ENCODE peak calls at places on chromosomes 3 and 15, in ten cellular contexts. One of them, this sample, is unnamed. For H3K4me1, the result is how much of the 10 kb centered on the place peaks cover.

GRCh38 chr15:80455668-80456442 is 51.7 kb downstream of the ARNT2 start:
- DNase-seq in H1: no peak
- DNase-seq in transverse colon: peak
- DNase-seq in sigmoid colon: peak
- DNase-seq in ovary: peak
- DNase-seq in HepG2: peak
- DNase-seq in esophagus muscularis mucosa: no peak
- DNase-seq in SK-N-SH: peak
- DNase-seq in GM12878: peak
- DNase-seq in A549: peak
- DNase-seq in this sample: peak

GRCh38 chr3:73427018-73427750 is 197.6 kb downstream of the PDZRN3 start:
- DNase-seq in ovary: no peak
- DNase-seq in transverse colon: no peak
- DNase-seq in HepG2: no peak
- DNase-seq in H1: no peak
- DNase-seq in SK-N-SH: no peak
- DNase-seq in GM12878: no peak
- DNase-seq in sigmoid colon: no peak
- DNase-seq in esophagus muscularis mucosa: no peak
- DNase-seq in A549: no peak
- DNase-seq in this sample: no peak

GRCh38 chr15:56149071-56149470 is 94.6 kb downstream of the RFX7 start:
- DNase-seq in transverse colon: no peak
- DNase-seq in GM12878: no peak
- DNase-seq in HepG2: no peak
- DNase-seq in SK-N-SH: no peak
- DNase-seq in A549: no peak
- DNase-seq in sigmoid colon: no peak
- DNase-seq in ovary: no peak
- DNase-seq in H1: no peak
- DNase-seq in esophagus muscularis mucosa: no peak
- DNase-seq in this sample: no peak

GRCh38 chr3:104763007-104763406 is 603.7 kb upstream of the ALCAM start:
- DNase-seq in GM12878: no peak
- DNase-seq in sigmoid colon: no peak
- DNase-seq in SK-N-SH: no peak
- DNase-seq in HepG2: no peak
- DNase-seq in transverse colon: no peak
- DNase-seq in ovary: no peak
- DNase-seq in esophagus muscularis mucosa: no peak
- DNase-seq in H1: no peak
- DNase-seq in A549: no peak
- DNase-seq in this sample: no peak

GRCh38 chr3:155890671-155891190 is 20.3 kb downstream of the GMPS start:
- DNase-seq in SK-N-SH: peak
- DNase-seq in sigmoid colon: no peak
- DNase-seq in esophagus muscularis mucosa: no peak
- DNase-seq in HepG2: peak
- DNase-seq in H1: no peak
- DNase-seq in ovary: no peak
- DNase-seq in transverse colon: no peak
- DNase-seq in A549: peak
- DNase-seq in GM12878: no peak
- DNase-seq in this sample: no peak

GRCh38 chr3:94481499-94481898 is 418.6 kb downstream of the NSUN3 start:
- DNase-seq in ovary: no peak
- DNase-seq in SK-N-SH: no peak
- DNase-seq in A549: no peak
- DNase-seq in HepG2: no peak
- DNase-seq in transverse colon: no peak
- DNase-seq in sigmoid colon: no peak
- DNase-seq in GM12878: no peak
- DNase-seq in esophagus muscularis mucosa: no peak
- DNase-seq in H1: no peak
- DNase-seq in this sample: no peak

GRCh38 chr3:48267782-48268181 is 26.9 kb downstream of the ZNF589 start:
- DNase-seq in A549: no peak
- DNase-seq in HepG2: no peak
- DNase-seq in H1: no peak
- DNase-seq in transverse colon: peak
- DNase-seq in SK-N-SH: no peak
- DNase-seq in esophagus muscularis mucosa: no peak
- DNase-seq in sigmoid colon: no peak
- DNase-seq in GM12878: no peak
- DNase-seq in ovary: no peak
- DNase-seq in this sample: no peak

GRCh38 chr15:42911058-42911592 is 9.5 kb downstream of the TTBK2 start:
- DNase-seq in ovary: no peak
- DNase-seq in esophagus muscularis mucosa: no peak
- DNase-seq in HepG2: no peak
- DNase-seq in transverse colon: no peak
- DNase-seq in SK-N-SH: no peak
- DNase-seq in A549: no peak
- DNase-seq in GM12878: no peak
- DNase-seq in H1: no peak
- DNase-seq in sigmoid colon: no peak
- DNase-seq in this sample: no peak

GRCh38 chr3:35498506-35499210 is 140.7 kb upstream of the ARPP21 start:
- DNase-seq in transverse colon: no peak
- DNase-seq in sigmoid colon: no peak
- DNase-seq in A549: no peak
- DNase-seq in HepG2: no peak
- DNase-seq in esophagus muscularis mucosa: no peak
- DNase-seq in H1: no peak
- DNase-seq in GM12878: no peak
- DNase-seq in SK-N-SH: no peak
- DNase-seq in ovary: no peak
- DNase-seq in this sample: no peak

GRCh38 chr3:71564361-71564760 is 19.2 kb downstream of the FOXP1 start:
- DNase-seq in H1: no peak
- DNase-seq in transverse colon: no peak
- DNase-seq in esophagus muscularis mucosa: no peak
- DNase-seq in SK-N-SH: no peak
- DNase-seq in HepG2: no peak
- DNase-seq in A549: no peak
- DNase-seq in sigmoid colon: no peak
- DNase-seq in GM12878: no peak
- DNase-seq in ovary: no peak
- DNase-seq in this sample: no peak

GRCh38 chr3:125651246-125651645 is 55.9 kb upstream of the OSBPL11 start:
- DNase-seq in GM12878: no peak
- DNase-seq in A549: peak
- DNase-seq in esophagus muscularis mucosa: no peak
- DNase-seq in ovary: no peak
- DNase-seq in sigmoid colon: no peak
- DNase-seq in HepG2: no peak
- DNase-seq in SK-N-SH: no peak
- DNase-seq in transverse colon: no peak
- DNase-seq in H1: no peak
- DNase-seq in this sample: no peak

DNA sequence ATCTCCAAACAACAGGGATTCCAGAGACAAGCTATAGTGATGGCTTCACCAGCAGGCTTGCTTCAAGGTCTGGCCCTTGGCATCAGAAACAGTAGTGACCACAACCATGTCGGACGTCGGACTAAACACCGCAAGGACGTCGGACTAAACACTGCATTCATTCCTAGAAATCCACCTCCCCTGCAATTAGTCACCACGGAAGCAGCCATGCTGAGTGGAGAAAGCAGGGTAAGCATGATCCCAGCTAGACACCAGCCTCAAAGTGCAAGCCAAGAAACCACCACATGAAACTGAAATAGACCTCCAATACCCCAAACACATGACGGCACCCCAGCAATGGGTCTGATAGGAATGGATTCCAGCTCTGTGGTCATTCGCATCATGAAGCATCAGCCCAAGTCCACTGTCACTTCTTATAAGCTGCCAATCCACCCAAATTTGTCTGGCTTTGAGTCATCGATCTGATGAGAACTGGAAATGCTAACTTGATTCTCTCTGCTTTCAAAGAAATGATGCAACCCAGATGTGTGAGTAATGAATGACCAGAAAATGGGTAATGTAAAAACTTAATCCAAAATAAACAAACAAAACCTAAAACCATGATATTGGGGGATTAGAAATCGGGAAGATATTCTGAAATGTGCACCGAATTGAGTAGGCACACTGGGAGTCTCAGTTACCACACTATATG is 348.3 kb upstream of the TMCO5A start:
- DNase-seq in H1: no peak
- DNase-seq in esophagus muscularis mucosa: no peak
- DNase-seq in ovary: no peak
- DNase-seq in HepG2: no peak
- DNase-seq in GM12878: no peak
- DNase-seq in transverse colon: no peak
- DNase-seq in sigmoid colon: no peak
- DNase-seq in A549: no peak
- DNase-seq in SK-N-SH: no peak
- DNase-seq in this sample: no peak
- H3K4me1 ChIP-seq in H1: under half
- H3K4me1 ChIP-seq in esophagus muscularis mucosa: under half
- H3K4me1 ChIP-seq in ovary: under half
- H3K4me1 ChIP-seq in HepG2: under half
- H3K4me1 ChIP-seq in GM12878: under half
- H3K4me1 ChIP-seq in transverse colon: under half
- H3K4me1 ChIP-seq in sigmoid colon: under half
- H3K4me1 ChIP-seq in A549: under half
- H3K4me1 ChIP-seq in SK-N-SH: under half
- H3K4me1 ChIP-seq in this sample: under half

GRCh38 chr3:59425371-59425770 is 375.5 kb upstream of the CFAP20DC start:
- DNase-seq in SK-N-SH: no peak
- DNase-seq in sigmoid colon: no peak
- DNase-seq in HepG2: peak
- DNase-seq in A549: peak
- DNase-seq in H1: no peak
- DNase-seq in transverse colon: no peak
- DNase-seq in GM12878: no peak
- DNase-seq in esophagus muscularis mucosa: no peak
- DNase-seq in ovary: no peak
- DNase-seq in this sample: no peak

GRCh38 chr3:59423707-59424106 is 373.9 kb upstream of the CFAP20DC start:
- DNase-seq in ovary: no peak
- DNase-seq in transverse colon: no peak
- DNase-seq in GM12878: no peak
- DNase-seq in sigmoid colon: no peak
- DNase-seq in H1: no peak
- DNase-seq in A549: no peak
- DNase-seq in SK-N-SH: no peak
- DNase-seq in esophagus muscularis mucosa: no peak
- DNase-seq in HepG2: no peak
- DNase-seq in this sample: no peak

GRCh38 chr3:59424268-59425010 is 374.6 kb upstream of the CFAP20DC start:
- DNase-seq in ovary: no peak
- DNase-seq in H1: no peak
- DNase-seq in transverse colon: no peak
- DNase-seq in GM12878: no peak
- DNase-seq in esophagus muscularis mucosa: no peak
- DNase-seq in HepG2: no peak
- DNase-seq in A549: no peak
- DNase-seq in SK-N-SH: no peak
- DNase-seq in sigmoid colon: no peak
- DNase-seq in this sample: no peak

GRCh38 chr3:59418836-59419235 is 369.0 kb upstream of the CFAP20DC start:
- DNase-seq in sigmoid colon: no peak
- DNase-seq in transverse colon: no peak
- DNase-seq in ovary: no peak
- DNase-seq in GM12878: no peak
- DNase-seq in SK-N-SH: no peak
- DNase-seq in A549: no peak
- DNase-seq in HepG2: no peak
- DNase-seq in esophagus muscularis mucosa: no peak
- DNase-seq in H1: no peak
- DNase-seq in this sample: no peak

GRCh38 chr3:59422312-59422711 is 372.5 kb upstream of the CFAP20DC start:
- DNase-seq in SK-N-SH: no peak
- DNase-seq in ovary: no peak
- DNase-seq in GM12878: no peak
- DNase-seq in A549: no peak
- DNase-seq in transverse colon: no peak
- DNase-seq in H1: no peak
- DNase-seq in esophagus muscularis mucosa: no peak
- DNase-seq in sigmoid colon: no peak
- DNase-seq in HepG2: no peak
- DNase-seq in this sample: no peak
- TF ChIP-seq EP300 in SK-N-SH: no peak
- TF ChIP-seq EP300 in ovary: no peak
- TF ChIP-seq EP300 in GM12878: no peak
- TF ChIP-seq EP300 in A549: no peak
- TF ChIP-seq EP300 in transverse colon: no peak
- TF ChIP-seq EP300 in H1: no peak
- TF ChIP-seq EP300 in esophagus muscularis mucosa: no peak
- TF ChIP-seq EP300 in sigmoid colon: no peak
- TF ChIP-seq EP300 in HepG2: no peak
- TF ChIP-seq EP300 in this sample: no peak

GRCh38 chr3:185818267-185818875 is 6.5 kb downstream of the IGF2BP2 start:
- DNase-seq in A549: no peak
- DNase-seq in esophagus muscularis mucosa: no peak
- DNase-seq in H1: no peak
- DNase-seq in GM12878: no peak
- DNase-seq in SK-N-SH: no peak
- DNase-seq in sigmoid colon: no peak
- DNase-seq in HepG2: no peak
- DNase-seq in transverse colon: no peak
- DNase-seq in ovary: no peak
- DNase-seq in this sample: no peak
- H3K4me1 ChIP-seq in A549: half or more
- H3K4me1 ChIP-seq in esophagus muscularis mucosa: under half
- H3K4me1 ChIP-seq in H1: under half
- H3K4me1 ChIP-seq in GM12878: under half
- H3K4me1 ChIP-seq in SK-N-SH: half or more
- H3K4me1 ChIP-seq in sigmoid colon: under half
- H3K4me1 ChIP-seq in HepG2: half or more
- H3K4me1 ChIP-seq in transverse colon: under half
- H3K4me1 ChIP-seq in ovary: under half
- H3K4me1 ChIP-seq in this sample: under half

DNA sequence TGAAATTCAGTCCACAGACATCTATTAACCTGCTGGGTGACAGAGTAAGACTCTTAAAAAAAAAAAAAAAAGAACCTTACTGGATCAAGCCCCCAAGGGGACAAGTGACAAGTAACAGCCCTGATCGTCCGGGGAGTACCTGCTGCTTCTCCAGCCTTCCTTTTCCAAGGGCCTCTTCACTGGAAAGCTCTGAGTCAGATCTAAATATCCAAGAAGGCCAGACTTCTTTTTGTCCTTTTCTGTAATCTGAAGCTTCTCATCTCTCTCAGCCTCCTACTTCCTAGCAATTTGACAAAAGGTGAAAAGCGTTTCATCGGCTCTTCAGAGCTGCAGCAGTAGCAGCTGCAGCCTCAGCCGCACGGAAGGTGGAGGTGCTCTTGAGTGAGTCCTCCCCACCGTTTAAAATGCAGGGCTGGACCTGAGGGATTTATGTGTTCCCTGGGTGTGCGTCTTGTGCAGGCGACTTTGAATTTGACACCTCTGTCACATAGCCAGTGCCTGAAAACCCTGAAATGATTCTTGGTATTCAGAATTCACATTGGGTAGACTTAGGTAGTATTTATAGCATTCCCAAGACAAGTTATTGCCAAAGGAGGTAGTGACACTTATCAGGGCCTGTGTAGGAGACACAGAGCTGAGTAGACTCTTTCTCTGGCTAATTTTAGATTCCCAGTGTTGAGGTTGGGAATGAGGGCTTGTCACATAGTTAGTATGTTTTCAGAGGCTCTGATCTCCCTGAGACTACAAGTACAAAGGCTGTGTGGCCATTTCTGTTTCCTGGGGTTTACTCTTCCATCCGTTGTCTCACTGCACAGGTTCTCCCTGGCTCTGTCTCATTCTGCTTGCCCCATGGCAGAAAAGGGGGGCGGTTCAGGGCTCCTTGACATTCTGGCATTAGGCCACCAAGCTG is 291.2 kb upstream of the C2CD4B start:
- DNase-seq in ovary: no peak
- DNase-seq in SK-N-SH: no peak
- DNase-seq in esophagus muscularis mucosa: no peak
- DNase-seq in GM12878: no peak
- DNase-seq in transverse colon: no peak
- DNase-seq in H1: no peak
- DNase-seq in sigmoid colon: peak
- DNase-seq in A549: no peak
- DNase-seq in HepG2: no peak
- DNase-seq in this sample: no peak
- TF ChIP-seq EP300 in ovary: no peak
- TF ChIP-seq EP300 in SK-N-SH: no peak
- TF ChIP-seq EP300 in esophagus muscularis mucosa: no peak
- TF ChIP-seq EP300 in GM12878: no peak
- TF ChIP-seq EP300 in transverse colon: no peak
- TF ChIP-seq EP300 in H1: no peak
- TF ChIP-seq EP300 in sigmoid colon: no peak
- TF ChIP-seq EP300 in A549: no peak
- TF ChIP-seq EP300 in HepG2: no peak
- TF ChIP-seq EP300 in this sample: no peak

This sample was measured in stomach.